ENCODE peak calls at places on chromosomes 1 and 21, in ten cellular contexts. S, B, I, C, K, X, L, R, N and E are unnamed samples.

GRCh38 chr1:227685807-227686206 is 49.3 kb downstream of the JMJD4 start:
- DNase-seq in X (no peak), S (no peak), R (no peak), C (no peak), N (no peak), I (no peak), K (no peak), L (no peak), B (no peak), E (no peak)

GRCh38 chr21:46151989-46152938 is 3.1 kb downstream of the FTCD start:
- DNase-seq in C (peak; percentile 18), R (no peak), L (peak; percentile 43), B (peak; percentile 70), S (no peak), X (no peak), I (no peak), K (no peak), N (no peak), E (no peak)

GRCh38 chr1:118535901-118536300 is 350.9 kb upstream of the SPAG17 start:
- DNase-seq in L (no peak), B (no peak), I (no peak), N (no peak), X (no peak), C (no peak), K (no peak), R (no peak), S (no peak), E (no peak)

GRCh38 chr1:181102841-181103240 is 14.3 kb downstream of the IER5 start:
- DNase-seq in C (no peak), X (no peak), B (no peak), R (no peak), I (no peak), N (no peak), K (no peak), L (no peak), S (no peak), E (no peak)

GRCh38 chr21:43012596-43012995 is 38.2 kb downstream of the PKNOX1 start:
- DNase-seq in C (no peak), X (peak; percentile 35), K (peak; percentile 58), S (no peak), B (no peak), I (no peak), R (no peak), N (no peak), L (no peak), E (no peak)

GRCh38 chr1:96992871-96993270 is 271.3 kb downstream of the PTBP2 start:
- DNase-seq in B (no peak), I (no peak), X (peak; percentile 31), N (no peak), K (peak; percentile 76), L (no peak), S (no peak), R (no peak), C (no peak), E (peak; percentile 33)

GRCh38 chr1:182182311-182182710 is 120.8 kb upstream of the ZNF648 start:
- DNase-seq in X (no peak), N (no peak), K (no peak), S (no peak), B (no peak), R (no peak), L (no peak), C (no peak), I (no peak), E (no peak)

GRCh38 chr1:66214901-66215300 is 319.1 kb upstream of the SGIP1 start:
- DNase-seq in X (peak; percentile 5), L (no peak), S (no peak), N (peak; percentile 15), B (no peak), K (peak; percentile 19), C (no peak), R (no peak), I (no peak), E (peak; percentile 53)

GRCh38 chr1:214989341-214989740 is 93.2 kb upstream of the KCNK2 start:
- DNase-seq in I (no peak), X (peak; percentile 61), S (no peak), B (no peak), R (no peak), N (no peak), C (no peak), L (no peak), K (peak; percentile 83), E (no peak)

GRCh38 chr1:68571499-68571898 is 74.6 kb upstream of the DEPDC1 start:
- DNase-seq in L (no peak), C (no peak), X (peak; percentile 54), K (no peak), B (no peak), S (no peak), R (no peak), I (no peak), N (no peak), E (peak; percentile 1)

GRCh38 chr1:218498061-218498938 is 153.2 kb downstream of the TGFB2 start:
- DNase-seq in L (no peak), B (no peak), I (no peak), K (peak; percentile 75), R (peak; percentile 92), C (no peak), S (no peak), X (peak; percentile 88), N (no peak), E (peak; percentile 74)

GRCh38 chr1:245541389-245541788 is 386.6 kb downstream of the KIF26B start:
- DNase-seq in N (no peak), B (no peak), K (peak; percentile 58), S (no peak), X (no peak), C (no peak), L (no peak), R (no peak), I (no peak), E (no peak)

GRCh38 chr1:184892116-184892515 is 82.2 kb downstream of the NIBAN1 start:
- DNase-seq in X (no peak), B (no peak), I (no peak), K (peak; percentile 27), S (no peak), R (no peak), L (no peak), N (peak; percentile 67), C (no peak), E (no peak)
- H3K4me3 ChIP-seq in X (no peak overlapping the region), B (no peak overlapping the region), I (no peak overlapping the region), K (no peak overlapping the region), S (no peak overlapping the region), R (no peak overlapping the region), L (no peak overlapping the region), N (no peak overlapping the region), C (no peak overlapping the region), E (no peak overlapping the region)

DNA sequence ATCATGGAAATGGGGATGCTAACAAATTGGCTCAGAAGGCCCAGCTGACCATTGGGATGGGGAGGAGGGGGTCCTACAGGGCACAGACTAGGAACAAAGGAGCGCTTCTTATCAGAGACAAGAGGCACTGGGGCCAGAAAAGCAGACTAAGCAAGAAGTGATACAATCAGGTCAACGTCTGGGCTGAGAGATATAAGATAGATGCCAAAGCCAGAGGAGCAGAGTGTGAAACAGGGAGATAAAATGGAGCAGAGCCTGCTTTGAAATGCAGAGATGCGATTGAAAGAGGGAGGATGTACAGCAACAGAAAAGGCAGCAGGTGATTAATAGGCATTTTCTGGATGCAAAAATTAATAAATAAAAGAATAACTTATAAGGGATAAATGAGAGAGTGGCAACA is 127.5 kb upstream of the SAMSN1 start:
- DNase-seq in R (no peak), S (no peak), L (no peak), K (no peak), B (no peak), N (no peak), C (no peak), I (no peak), X (no peak), E (no peak)
- TF ChIP-seq CTCF in R (no peak), S (no peak), L (no peak), K (no peak), B (no peak), N (no peak), C (no peak), I (no peak), X (no peak), E (no peak)

GRCh38 chr1:42456754-42457089 is 379 bp downstream of the PPCS start:
- DNase-seq in I (peak; percentile 7), S (peak; percentile 56), R (peak; percentile 57), B (peak; percentile 87), C (peak; percentile 63), L (peak; percentile 73), X (peak; percentile 72), K (peak; percentile 50), N (peak; percentile 88), E (peak; percentile 67)
- H3K4me3 ChIP-seq in I (peak overlapping the region; percentile 59), S (peak overlapping the region; percentile 72), R (peak overlapping the region; percentile 86), B (peak overlapping the region; percentile 91), C (peak overlapping the region; percentile 96), L (peak overlapping the region; percentile 95), X (peak overlapping the region; percentile 73), K (peak overlapping the region; percentile 68), N (peak overlapping the region; percentile 78), E (peak overlapping the region; percentile 85)

GRCh38 chr1:162873671-162874666 is 13.0 kb upstream of the CCDC190 start:
- DNase-seq in C (no peak), X (peak; percentile 97), B (no peak), S (no peak), K (peak; percentile 85), N (no peak), I (no peak), R (peak; percentile 4), L (no peak), E (peak; percentile 52)
- TF ChIP-seq CTCF in C (no peak), X (peak; percentile 50), B (no peak), S (no peak), K (peak; percentile 36), N (no peak), I (no peak), R (no peak), L (no peak), E (peak; percentile 32)

DNA sequence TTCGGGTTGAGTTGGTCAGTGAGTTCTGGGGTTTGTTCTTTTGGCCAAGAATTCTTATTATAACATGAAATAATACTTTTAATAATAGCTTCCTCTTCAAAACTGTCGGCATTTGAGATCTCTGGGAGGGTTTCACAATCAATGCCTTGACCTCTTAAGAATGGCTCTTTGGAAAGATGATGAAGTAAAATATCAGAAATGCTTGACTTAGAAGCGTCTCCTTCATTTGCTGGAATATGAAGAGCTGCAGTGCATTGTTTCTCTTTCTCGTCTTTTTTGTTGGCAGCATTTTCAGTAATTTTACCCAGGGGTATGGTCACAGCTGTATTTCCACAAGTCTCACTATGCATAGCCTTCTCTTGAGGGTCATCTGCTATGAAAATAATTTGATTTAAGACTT is 4.8 kb downstream of the AKNAD1 start:
- DNase-seq in L (no peak), I (no peak), S (no peak), N (no peak), B (no peak), K (no peak), R (no peak), X (peak; percentile 37), C (no peak), E (peak; percentile 20)
- H3K4me3 ChIP-seq in L (no peak overlapping the region), I (no peak overlapping the region), S (no peak overlapping the region), N (no peak overlapping the region), B (no peak overlapping the region), K (no peak overlapping the region), R (no peak overlapping the region), X (no peak overlapping the region), C (no peak overlapping the region), E (no peak overlapping the region)

GRCh38 chr1:102174259-102174863 is 177.6 kb upstream of the OLFM3 start:
- DNase-seq in R (peak; percentile 4), B (no peak), K (no peak), L (no peak), I (no peak), S (no peak), X (no peak), N (peak; percentile 40), C (no peak), E (no peak)
- TF ChIP-seq CTCF in R (no peak), B (peak; percentile 10), K (no peak), L (no peak), I (no peak), S (peak; percentile 20), X (no peak), N (peak; percentile 85), C (no peak), E (no peak)